ENCODE peak calls at places on chromosomes 16 and 17, in six cellular contexts. One of them, this sample, is unnamed.

GRCh38 chr16:11781773-11782172 is 15.3 kb downstream of the ZC3H7A start:
- DNase-seq in ELF-1: no peak
- DNase-seq in GM23338: no peak
- DNase-seq in IMR-90: no peak
- DNase-seq in fibroblast of villous mesenchyme: no peak
- DNase-seq in hepatic stellate cell: no peak
- DNase-seq in this sample: no peak

GRCh38 chr17:28684963-28685362 is 23.0 kb downstream of the SUPT6H start:
- DNase-seq in fibroblast of villous mesenchyme: peak; percentile 72
- DNase-seq in GM23338: no peak
- DNase-seq in ELF-1: no peak
- DNase-seq in IMR-90: peak; percentile 16
- DNase-seq in hepatic stellate cell: no peak
- DNase-seq in this sample: no peak

GRCh38 chr16:69796285-69797118 is 34.4 kb downstream of the WWP2 start:
- DNase-seq in fibroblast of villous mesenchyme: peak; percentile 80
- DNase-seq in IMR-90: peak; percentile 77
- DNase-seq in ELF-1: peak; percentile 60
- DNase-seq in GM23338: peak; percentile 88
- DNase-seq in hepatic stellate cell: peak; percentile 47
- DNase-seq in this sample: peak; percentile 84

GRCh38 chr17:81714412-81715106 is 2.5 kb downstream of the SLC25A10 start:
- DNase-seq in GM23338: no peak
- DNase-seq in IMR-90: no peak
- DNase-seq in ELF-1: no peak
- DNase-seq in fibroblast of villous mesenchyme: no peak
- DNase-seq in hepatic stellate cell: no peak
- DNase-seq in this sample: peak; percentile 45

GRCh38 chr17:15169676-15170075 is 95.5 kb downstream of the PMP22 start:
- DNase-seq in hepatic stellate cell: no peak
- DNase-seq in ELF-1: no peak
- DNase-seq in GM23338: no peak
- DNase-seq in fibroblast of villous mesenchyme: no peak
- DNase-seq in IMR-90: peak; percentile 77
- DNase-seq in this sample: no peak

GRCh38 chr17:47719411-47720152 is 13.5 kb upstream of the TBX21 start:
- DNase-seq in fibroblast of villous mesenchyme: peak; percentile 33
- DNase-seq in IMR-90: peak; percentile 72
- DNase-seq in hepatic stellate cell: peak; percentile 90
- DNase-seq in ELF-1: no peak
- DNase-seq in GM23338: no peak
- DNase-seq in this sample: peak; percentile 98

GRCh38 chr17:49438439-49438861 is 23.8 kb upstream of the PHB1 start:
- DNase-seq in ELF-1: peak; percentile 71
- DNase-seq in GM23338: peak; percentile 32
- DNase-seq in hepatic stellate cell: no peak
- DNase-seq in fibroblast of villous mesenchyme: no peak
- DNase-seq in IMR-90: no peak
- DNase-seq in this sample: no peak

GRCh38 chr17:2755941-2756724 is 6.7 kb upstream of the CCDC92B start:
- DNase-seq in GM23338: peak; percentile 93
- DNase-seq in ELF-1: peak; percentile 67
- DNase-seq in IMR-90: no peak
- DNase-seq in fibroblast of villous mesenchyme: no peak
- DNase-seq in hepatic stellate cell: no peak
- DNase-seq in this sample: peak; percentile 83

GRCh38 chr16:30120340-30121105 is 2.5 kb downstream of the MAPK3 start:
- DNase-seq in ELF-1: no peak
- DNase-seq in IMR-90: no peak
- DNase-seq in hepatic stellate cell: no peak
- DNase-seq in GM23338: no peak
- DNase-seq in fibroblast of villous mesenchyme: no peak
- DNase-seq in this sample: no peak

GRCh38 chr16:64356267-64356666 is 765.6 kb downstream of the CDH11 start:
- DNase-seq in GM23338: no peak
- DNase-seq in fibroblast of villous mesenchyme: peak; percentile 85
- DNase-seq in hepatic stellate cell: peak; percentile 55
- DNase-seq in ELF-1: no peak
- DNase-seq in IMR-90: peak; percentile 87
- DNase-seq in this sample: peak; percentile 74

GRCh38 chr16:20300312-20301097 is 26.8 kb downstream of the GP2 start:
- DNase-seq in hepatic stellate cell: peak; percentile 46
- DNase-seq in ELF-1: peak; percentile 75
- DNase-seq in IMR-90: peak; percentile 41
- DNase-seq in GM23338: peak; percentile 90
- DNase-seq in fibroblast of villous mesenchyme: peak; percentile 25
- DNase-seq in this sample: peak; percentile 81

GRCh38 chr17:10741416-10742140 is 11.8 kb upstream of the TMEM220 start:
- DNase-seq in fibroblast of villous mesenchyme: no peak
- DNase-seq in ELF-1: no peak
- DNase-seq in hepatic stellate cell: no peak
- DNase-seq in GM23338: no peak
- DNase-seq in IMR-90: no peak
- DNase-seq in this sample: no peak

GRCh38 chr17:41322264-41322902 is 6.9 kb upstream of the KRTAP17-1 start:
- DNase-seq in ELF-1: no peak
- DNase-seq in IMR-90: peak; percentile 79
- DNase-seq in fibroblast of villous mesenchyme: peak; percentile 71
- DNase-seq in GM23338: peak; percentile 67
- DNase-seq in hepatic stellate cell: peak; percentile 62
- DNase-seq in this sample: peak; percentile 94

GRCh38 chr17:50909765-50910661 is 43.9 kb upstream of the TOB1 start:
- DNase-seq in hepatic stellate cell: no peak
- DNase-seq in GM23338: no peak
- DNase-seq in fibroblast of villous mesenchyme: no peak
- DNase-seq in IMR-90: no peak
- DNase-seq in ELF-1: no peak
- DNase-seq in this sample: no peak

GRCh38 chr16:89723279-89724250 is 2.2 kb downstream of the ZNF276 start:
- DNase-seq in hepatic stellate cell: no peak
- DNase-seq in IMR-90: peak; percentile 14
- DNase-seq in fibroblast of villous mesenchyme: no peak
- DNase-seq in GM23338: no peak
- DNase-seq in ELF-1: no peak
- DNase-seq in this sample: no peak